ENCODE peak calls at places on chromosomes 4 and X, in nine cellular contexts. L, C, Q, Y, U, P, H, E and S are unnamed samples.

GRCh38 chr4:106893903-106894302 is 142.2 kb downstream of the DKK2 start:
- DNase-seq in L (no peak), C (no peak), Q (no peak), Y (no peak), U (no peak), P (no peak), H (no peak), E (no peak), S (no peak)

GRCh38 chrX:40504801-40505605 is 75.8 kb upstream of the ATP6AP2 start:
- DNase-seq in L (no peak), C (no peak), Q (no peak), Y (peak), U (peak), P (no peak), H (no peak), E (peak), S (no peak)

GRCh38 chr4:184343400-184344177 is 125.9 kb upstream of the ENPP6 start:
- DNase-seq in L (peak), C (peak), Q (peak), Y (peak), U (peak), P (peak), H (peak), E (peak), S (no peak)

GRCh38 chr4:74793757-74794340 is 474 bp downstream of the BTC start:
- DNase-seq in L (peak), C (peak), Q (peak), Y (peak), U (no peak), P (peak), H (peak), E (peak), S (no peak)

GRCh38 chrX:22135994-22136684 is 104.0 kb downstream of the PHEX start:
- DNase-seq in L (no peak), C (no peak), Q (no peak), Y (peak), U (no peak), P (peak), H (peak), E (peak), S (no peak)

GRCh38 chr4:169179609-169180526 is 90.9 kb downstream of the SH3RF1 start:
- DNase-seq in L (no peak), C (no peak), Q (no peak), Y (no peak), U (no peak), P (no peak), H (no peak), E (peak), S (no peak)

GRCh38 chr4:5888706-5889696 is 3.9 kb downstream of the CRMP1 start:
- DNase-seq in L (no peak), C (no peak), Q (no peak), Y (no peak), U (no peak), P (no peak), H (no peak), E (no peak), S (no peak)

GRCh38 chrX:12447448-12448154 is 309.3 kb downstream of the FRMPD4 start:
- DNase-seq in L (no peak), C (no peak), Q (no peak), Y (no peak), U (peak), P (no peak), H (no peak), E (peak), S (no peak)

GRCh38 chr4:158411180-158411721 is 110.4 kb upstream of the RXFP1 start:
- DNase-seq in L (no peak), C (no peak), Q (no peak), Y (peak), U (no peak), P (no peak), H (no peak), E (no peak), S (no peak)

GRCh38 chrX:121579016-121579760 is 531.8 kb downstream of the GLUD2 start:
- DNase-seq in L (no peak), C (no peak), Q (no peak), Y (peak), U (no peak), P (no peak), H (peak), E (peak), S (no peak)

GRCh38 chrX:46694549-46694948 is 64.4 kb downstream of the SLC9A7 start:
- DNase-seq in L (no peak), C (no peak), Q (no peak), Y (no peak), U (no peak), P (no peak), H (no peak), E (no peak), S (no peak)

GRCh38 chr4:72136429-72136828 is 104.6 kb downstream of the NPFFR2 start:
- DNase-seq in L (no peak), C (no peak), Q (no peak), Y (no peak), U (no peak), P (no peak), H (no peak), E (no peak), S (no peak)

GRCh38 chrX:131826572-131826971 is 196.5 kb upstream of the STK26 start:
- DNase-seq in L (no peak), C (no peak), Q (no peak), Y (no peak), U (no peak), P (no peak), H (no peak), E (no peak), S (no peak)

GRCh38 chr4:68433582-68433981 is 13.7 kb upstream of the TMPRSS11E start:
- DNase-seq in L (no peak), C (no peak), Q (no peak), Y (no peak), U (no peak), P (no peak), H (no peak), E (no peak), S (no peak)

GRCh38 chrX:40108084-40108958 is 10.6 kb upstream of the BCOR start:
- DNase-seq in L (peak), C (peak), Q (no peak), Y (peak), U (no peak), P (no peak), H (no peak), E (peak), S (no peak)

GRCh38 chrX:3262906-3263305 is 83.5 kb downstream of the MXRA5 start:
- DNase-seq in L (no peak), C (no peak), Q (no peak), Y (peak), U (peak), P (no peak), H (no peak), E (peak), S (no peak)

GRCh38 chrX:109879991-109880390 is 122.9 kb upstream of the TMEM164 start:
- DNase-seq in L (no peak), C (no peak), Q (no peak), Y (no peak), U (no peak), P (no peak), H (no peak), E (no peak), S (no peak)
- TF ChIP-seq CTCF in L (no peak), C (no peak), Q (no peak), Y (no peak), U (no peak), P (no peak), H (no peak), E (no peak), S (no peak)

GRCh38 chr4:80215449-80216052 is 18.2 kb downstream of the PRDM8 start:
- DNase-seq in L (no peak), C (no peak), Q (no peak), Y (peak), U (no peak), P (no peak), H (no peak), E (peak), S (no peak)
- TF ChIP-seq CTCF in L (peak), C (peak), Q (peak), Y (peak), U (peak), P (peak), H (peak), E (peak), S (peak)

GRCh38 chr4:53123819-53124218 is 242.0 kb downstream of the SCFD2 start:
- DNase-seq in L (no peak), C (no peak), Q (no peak), Y (no peak), U (no peak), P (no peak), H (no peak), E (no peak), S (no peak)
- TF ChIP-seq CTCF in L (no peak), C (no peak), Q (no peak), Y (no peak), U (no peak), P (no peak), H (no peak), E (no peak), S (no peak)

GRCh38 chr4:167987285-167987684 is 105.1 kb upstream of the ANXA10 start:
- DNase-seq in L (no peak), C (no peak), Q (no peak), Y (no peak), U (no peak), P (no peak), H (no peak), E (no peak), S (no peak)
- TF ChIP-seq CTCF in L (no peak), C (no peak), Q (no peak), Y (no peak), U (no peak), P (no peak), H (no peak), E (no peak), S (no peak)

GRCh38 chrX:70954871-70955270 is 24.0 kb upstream of the SLC7A3 start:
- DNase-seq in L (no peak), C (no peak), Q (no peak), Y (no peak), U (no peak), P (no peak), H (no peak), E (no peak), S (no peak)

GRCh38 chrX:70960728-70961127 is 29.8 kb upstream of the SLC7A3 start:
- DNase-seq in L (no peak), C (no peak), Q (no peak), Y (peak), U (no peak), P (no peak), H (no peak), E (peak), S (no peak)
- TF ChIP-seq CTCF in L (no peak), C (no peak), Q (no peak), Y (peak), U (no peak), P (no peak), H (no peak), E (no peak), S (no peak)

GRCh38 chrX:13898084-13898483 is 81.2 kb upstream of the GPM6B start:
- DNase-seq in L (no peak), C (no peak), Q (no peak), Y (peak), U (no peak), P (no peak), H (peak), E (peak), S (no peak)
- TF ChIP-seq CTCF in L (no peak), C (no peak), Q (no peak), Y (peak), U (peak), P (no peak), H (no peak), E (peak), S (no peak)

GRCh38 chrX:16883487-16883804 is 13.3 kb upstream of the RBBP7 start:
- DNase-seq in L (no peak), C (no peak), Q (no peak), Y (no peak), U (no peak), P (no peak), H (no peak), E (no peak), S (no peak)
- TF ChIP-seq CTCF in L (no peak), C (no peak), Q (no peak), Y (no peak), U (no peak), P (no peak), H (no peak), E (no peak), S (peak)

DNA sequence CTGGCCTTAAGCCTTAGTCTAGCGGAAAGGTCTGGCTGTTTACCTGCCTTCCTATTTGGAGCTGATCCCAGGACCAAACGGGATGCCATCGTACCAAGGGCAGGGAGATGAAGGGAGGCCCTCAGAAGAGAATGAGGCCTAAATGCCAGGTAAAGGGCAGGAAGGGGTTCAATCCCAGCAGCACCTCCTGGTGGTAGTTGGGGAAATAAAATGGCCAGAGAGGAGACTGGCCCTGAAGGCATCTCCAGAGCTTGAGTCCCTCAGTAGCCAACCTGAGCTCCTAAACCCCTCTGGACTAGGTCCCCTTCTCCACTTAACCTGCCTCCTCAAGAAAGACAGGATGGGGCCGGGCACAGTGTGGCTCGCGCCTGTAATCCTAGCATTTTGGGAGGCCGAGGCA is 53.7 kb downstream of the KDM5C start:
- DNase-seq in L (no peak), C (no peak), Q (no peak), Y (no peak), U (no peak), P (no peak), H (no peak), E (no peak), S (no peak)
- TF ChIP-seq CTCF in L (no peak), C (no peak), Q (no peak), Y (peak), U (no peak), P (no peak), H (no peak), E (no peak), S (no peak)